ENCODE peak calls at places on chromosome 4, in eight cellular contexts. B is astrocyte of the cerebellum, W is HS-27A, X is H7, Q is NCI-H2081, F is AG09319, C is G401, L is WERI-Rb-1. U is an unnamed sample.

GRCh38 chr4:82975792-82976191 is 34.8 kb downstream of the LIN54 start:
- DNase-seq in X (no peak), Q (no peak), B (no peak), F (no peak), L (no peak), W (no peak), C (no peak), U (no peak)

GRCh38 chr4:138158746-138159297 is 83.3 kb downstream of the SLC7A11 start:
- DNase-seq in Q (no peak), C (no peak), L (no peak), X (no peak), W (peak; percentile 88), F (peak; percentile 56), B (peak; percentile 29), U (no peak)

GRCh38 chr4:183312841-183313240 is 7.2 kb downstream of the CLDN22 start:
- DNase-seq in L (no peak), C (no peak), W (no peak), X (no peak), Q (no peak), B (no peak), F (no peak), U (no peak)

GRCh38 chr4:82865592-82865991 is 25.4 kb downstream of the SEC31A start:
- DNase-seq in L (no peak), F (peak; percentile 75), B (peak; percentile 65), X (no peak), C (no peak), Q (no peak), W (peak; percentile 12), U (no peak)

GRCh38 chr4:30264465-30264864 is 455.7 kb upstream of the PCDH7 start:
- DNase-seq in B (no peak), X (no peak), L (no peak), Q (no peak), F (no peak), W (no peak), C (no peak), U (no peak)

GRCh38 chr4:95049838-95050237 is 292.1 kb downstream of the BMPR1B start:
- DNase-seq in B (peak; percentile 68), W (no peak), C (peak; percentile 22), L (no peak), X (no peak), Q (no peak), F (no peak), U (no peak)

GRCh38 chr4:139297001-139297410 is 4.3 kb upstream of the NAA15 start:
- DNase-seq in L (no peak), X (no peak), C (no peak), W (no peak), Q (no peak), F (no peak), B (no peak), U (no peak)

GRCh38 chr4:153676984-153677383 is 7.1 kb upstream of the TLR2 start:
- DNase-seq in X (no peak), W (peak; percentile 71), C (no peak), L (no peak), F (peak; percentile 10), B (peak; percentile 71), Q (no peak), U (no peak)

GRCh38 chr4:171390626-171391025 is 422.6 kb upstream of the GALNTL6 start:
- DNase-seq in B (no peak), L (no peak), Q (peak; percentile 21), X (no peak), W (no peak), C (no peak), F (no peak), U (no peak)

GRCh38 chr4:153792007-153792892 is 3.4 kb upstream of the SFRP2 start:
- DNase-seq in F (no peak), Q (no peak), W (no peak), L (peak; percentile 76), C (no peak), B (no peak), X (peak; percentile 88), U (peak; percentile 21)

GRCh38 chr4:115054836-115055235 is 58.6 kb downstream of the NDST4 start:
- DNase-seq in F (no peak), C (no peak), B (no peak), W (no peak), X (no peak), Q (no peak), L (peak; percentile 79), U (no peak)

GRCh38 chr4:123841431-123842121 is 445.0 kb downstream of the SPRY1 start:
- DNase-seq in W (no peak), C (no peak), X (no peak), L (no peak), Q (no peak), B (no peak), F (no peak), U (no peak)

GRCh38 chr4:176187610-176188009 is 7.8 kb downstream of the SPATA4 start:
- DNase-seq in X (no peak), F (no peak), B (no peak), W (no peak), C (no peak), L (no peak), Q (no peak), U (no peak)

GRCh38 chr4:118746251-118746919 is 61.2 kb downstream of the METTL14 start:
- DNase-seq in W (no peak), B (no peak), F (no peak), X (no peak), L (no peak), C (no peak), Q (peak; percentile 4), U (no peak)

GRCh38 chr4:136805582-136805981 is 726.7 kb downstream of the PCDH18 start:
- DNase-seq in F (no peak), W (no peak), B (no peak), L (no peak), X (no peak), Q (no peak), C (no peak), U (no peak)

GRCh38 chr4:151865327-151865726 is 104.5 kb upstream of the GATB start:
- DNase-seq in F (no peak), X (no peak), C (peak; percentile 91), Q (peak; percentile 7), L (no peak), W (no peak), B (no peak), U (no peak)

GRCh38 chr4:4569036-4569435 is 27.2 kb upstream of the STX18 start:
- DNase-seq in X (no peak), W (no peak), L (no peak), C (no peak), Q (no peak), F (no peak), B (no peak), U (no peak)

GRCh38 chr4:101349346-101350064 is 2.2 kb upstream of the PPP3CA start:
- DNase-seq in Q (peak; percentile 73), F (no peak), L (no peak), W (no peak), C (peak; percentile 94), B (no peak), X (no peak), U (no peak)

GRCh38 chr4:4461850-4462249 is 74.9 kb downstream of the NSG1 start:
- DNase-seq in W (no peak), B (no peak), Q (peak; percentile 29), C (peak; percentile 23), L (no peak), X (no peak), F (no peak), U (no peak)

GRCh38 chr4:15232725-15233597 is 194.9 kb upstream of the C1QTNF7 start:
- DNase-seq in W (no peak), L (peak; percentile 59), B (peak; percentile 60), X (no peak), F (no peak), C (peak; percentile 98), Q (peak; percentile 58), U (no peak)

GRCh38 chr4:123244233-123244632 is 152.4 kb upstream of the SPRY1 start:
- DNase-seq in F (no peak), B (no peak), C (no peak), W (no peak), Q (no peak), X (no peak), L (no peak), U (no peak)

GRCh38 chr4:163808091-163808490 is 313.6 kb downstream of the TMA16 start:
- DNase-seq in X (no peak), B (no peak), Q (no peak), C (no peak), W (no peak), L (no peak), F (no peak), U (no peak)